ENCODE peak calls at places on chromosomes 7 and 10, in eight cellular contexts. One of them, this sample, is unnamed.

GRCh38 chr7:100580466-100581283 is 5.3 kb downstream of the LRCH4 start:
- DNase-seq in H9: no peak
- DNase-seq in BJ: no peak
- DNase-seq in fibroblast of mammary gland: no peak
- DNase-seq in progenitor cell of endocrine pancreas: no peak
- DNase-seq in endothelial cell: no peak
- DNase-seq in GM20000: no peak
- DNase-seq in AG04450: no peak
- DNase-seq in this sample: no peak

GRCh38 chr10:24552346-24553016 is 171.2 kb downstream of the ARHGAP21 start:
- DNase-seq in GM20000: no peak
- DNase-seq in AG04450: no peak
- DNase-seq in fibroblast of mammary gland: no peak
- DNase-seq in endothelial cell: peak
- DNase-seq in progenitor cell of endocrine pancreas: peak
- DNase-seq in BJ: no peak
- DNase-seq in H9: peak
- DNase-seq in this sample: no peak

GRCh38 chr10:29381230-29381563 is 92.3 kb downstream of the LYZL1 start:
- DNase-seq in progenitor cell of endocrine pancreas: no peak
- DNase-seq in endothelial cell: no peak
- DNase-seq in fibroblast of mammary gland: no peak
- DNase-seq in AG04450: no peak
- DNase-seq in H9: no peak
- DNase-seq in GM20000: no peak
- DNase-seq in BJ: no peak
- DNase-seq in this sample: no peak

GRCh38 chr7:35286422-35286821 is 32.5 kb upstream of the TBX20 start:
- DNase-seq in fibroblast of mammary gland: peak
- DNase-seq in endothelial cell: no peak
- DNase-seq in AG04450: no peak
- DNase-seq in H9: no peak
- DNase-seq in progenitor cell of endocrine pancreas: no peak
- DNase-seq in GM20000: no peak
- DNase-seq in BJ: no peak
- DNase-seq in this sample: no peak

GRCh38 chr10:73601486-73601921 is 10.4 kb upstream of the USP54 start:
- DNase-seq in H9: peak
- DNase-seq in endothelial cell: no peak
- DNase-seq in AG04450: no peak
- DNase-seq in GM20000: no peak
- DNase-seq in progenitor cell of endocrine pancreas: no peak
- DNase-seq in fibroblast of mammary gland: no peak
- DNase-seq in BJ: no peak
- DNase-seq in this sample: no peak

GRCh38 chr10:17219024-17219423 is 9.0 kb upstream of the VIM start:
- DNase-seq in AG04450: no peak
- DNase-seq in H9: no peak
- DNase-seq in endothelial cell: no peak
- DNase-seq in progenitor cell of endocrine pancreas: no peak
- DNase-seq in fibroblast of mammary gland: peak
- DNase-seq in GM20000: no peak
- DNase-seq in BJ: no peak
- DNase-seq in this sample: no peak

GRCh38 chr10:110574420-110574819 is 6.9 kb downstream of the SMC3 start:
- DNase-seq in progenitor cell of endocrine pancreas: no peak
- DNase-seq in fibroblast of mammary gland: no peak
- DNase-seq in H9: no peak
- DNase-seq in GM20000: no peak
- DNase-seq in BJ: no peak
- DNase-seq in endothelial cell: no peak
- DNase-seq in AG04450: no peak
- DNase-seq in this sample: no peak

GRCh38 chr7:143367972-143368371 is 5.5 kb upstream of the FAM131B start:
- DNase-seq in AG04450: no peak
- DNase-seq in fibroblast of mammary gland: no peak
- DNase-seq in progenitor cell of endocrine pancreas: no peak
- DNase-seq in H9: no peak
- DNase-seq in endothelial cell: no peak
- DNase-seq in GM20000: no peak
- DNase-seq in BJ: no peak
- DNase-seq in this sample: no peak

GRCh38 chr10:122294006-122294405 is 22.9 kb downstream of the BTBD16 start:
- DNase-seq in H9: no peak
- DNase-seq in AG04450: no peak
- DNase-seq in BJ: no peak
- DNase-seq in progenitor cell of endocrine pancreas: no peak
- DNase-seq in endothelial cell: no peak
- DNase-seq in fibroblast of mammary gland: no peak
- DNase-seq in GM20000: no peak
- DNase-seq in this sample: no peak

GRCh38 chr7:148662646-148663045 is 36.1 kb upstream of the CUL1 start:
- DNase-seq in endothelial cell: no peak
- DNase-seq in GM20000: no peak
- DNase-seq in AG04450: no peak
- DNase-seq in BJ: no peak
- DNase-seq in progenitor cell of endocrine pancreas: no peak
- DNase-seq in H9: no peak
- DNase-seq in fibroblast of mammary gland: no peak
- DNase-seq in this sample: no peak

GRCh38 chr7:6578114-6579084 is 1.1 kb downstream of the ZDHHC4 start:
- DNase-seq in fibroblast of mammary gland: no peak
- DNase-seq in GM20000: no peak
- DNase-seq in H9: no peak
- DNase-seq in endothelial cell: no peak
- DNase-seq in BJ: no peak
- DNase-seq in AG04450: no peak
- DNase-seq in progenitor cell of endocrine pancreas: no peak
- DNase-seq in this sample: no peak

GRCh38 chr10:62308101-62308500 is 39.5 kb upstream of the RTKN2 start:
- DNase-seq in endothelial cell: no peak
- DNase-seq in GM20000: no peak
- DNase-seq in BJ: no peak
- DNase-seq in H9: no peak
- DNase-seq in fibroblast of mammary gland: no peak
- DNase-seq in AG04450: no peak
- DNase-seq in progenitor cell of endocrine pancreas: no peak
- DNase-seq in this sample: no peak

GRCh38 chr7:101588131-101588935 is 40.8 kb downstream of the MYL10 start:
- DNase-seq in progenitor cell of endocrine pancreas: no peak
- DNase-seq in endothelial cell: no peak
- DNase-seq in GM20000: peak
- DNase-seq in AG04450: no peak
- DNase-seq in BJ: peak
- DNase-seq in fibroblast of mammary gland: no peak
- DNase-seq in H9: no peak
- DNase-seq in this sample: peak

GRCh38 chr7:19117870-19118608 is 603 bp upstream of the TWIST1 start:
- DNase-seq in GM20000: no peak
- DNase-seq in H9: peak
- DNase-seq in progenitor cell of endocrine pancreas: no peak
- DNase-seq in BJ: no peak
- DNase-seq in AG04450: no peak
- DNase-seq in fibroblast of mammary gland: peak
- DNase-seq in endothelial cell: peak
- DNase-seq in this sample: no peak

GRCh38 chr10:29142516-29143314 is 146.2 kb upstream of the LYZL1 start:
- DNase-seq in fibroblast of mammary gland: no peak
- DNase-seq in progenitor cell of endocrine pancreas: no peak
- DNase-seq in BJ: no peak
- DNase-seq in endothelial cell: no peak
- DNase-seq in H9: peak
- DNase-seq in AG04450: no peak
- DNase-seq in GM20000: no peak
- DNase-seq in this sample: no peak

GRCh38 chr10:117462424-117462792 is 80.1 kb upstream of the EMX2 start:
- DNase-seq in AG04450: no peak
- DNase-seq in GM20000: no peak
- DNase-seq in H9: peak
- DNase-seq in fibroblast of mammary gland: no peak
- DNase-seq in endothelial cell: peak
- DNase-seq in progenitor cell of endocrine pancreas: no peak
- DNase-seq in BJ: no peak
- DNase-seq in this sample: no peak

GRCh38 chr7:50608196-50608906 is 43.1 kb upstream of the DDC start:
- DNase-seq in progenitor cell of endocrine pancreas: no peak
- DNase-seq in AG04450: no peak
- DNase-seq in endothelial cell: no peak
- DNase-seq in fibroblast of mammary gland: no peak
- DNase-seq in GM20000: no peak
- DNase-seq in BJ: no peak
- DNase-seq in H9: no peak
- DNase-seq in this sample: no peak

GRCh38 chr10:86871563-86872183 is 85.7 kb downstream of the MMRN2 start:
- DNase-seq in endothelial cell: no peak
- DNase-seq in GM20000: no peak
- DNase-seq in AG04450: no peak
- DNase-seq in H9: peak
- DNase-seq in fibroblast of mammary gland: no peak
- DNase-seq in BJ: no peak
- DNase-seq in progenitor cell of endocrine pancreas: no peak
- DNase-seq in this sample: no peak

GRCh38 chr10:129622736-129623135 is 155.7 kb downstream of the MGMT start:
- DNase-seq in endothelial cell: no peak
- DNase-seq in H9: no peak
- DNase-seq in GM20000: no peak
- DNase-seq in fibroblast of mammary gland: no peak
- DNase-seq in AG04450: peak
- DNase-seq in BJ: no peak
- DNase-seq in progenitor cell of endocrine pancreas: no peak
- DNase-seq in this sample: no peak

GRCh38 chr10:126924180-126924914 is 19.1 kb downstream of the DOCK1 start:
- DNase-seq in H9: no peak
- DNase-seq in endothelial cell: no peak
- DNase-seq in fibroblast of mammary gland: no peak
- DNase-seq in GM20000: no peak
- DNase-seq in progenitor cell of endocrine pancreas: no peak
- DNase-seq in BJ: no peak
- DNase-seq in AG04450: no peak
- DNase-seq in this sample: no peak

GRCh38 chr7:130394421-130395188 is 14.3 kb downstream of the CPA1 start:
- DNase-seq in endothelial cell: no peak
- DNase-seq in GM20000: no peak
- DNase-seq in AG04450: no peak
- DNase-seq in fibroblast of mammary gland: no peak
- DNase-seq in H9: no peak
- DNase-seq in BJ: no peak
- DNase-seq in progenitor cell of endocrine pancreas: no peak
- DNase-seq in this sample: no peak
- TF ChIP-seq CTCF in endothelial cell: no peak
- TF ChIP-seq CTCF in GM20000: no peak
- TF ChIP-seq CTCF in AG04450: no peak
- TF ChIP-seq CTCF in fibroblast of mammary gland: no peak
- TF ChIP-seq CTCF in H9: no peak
- TF ChIP-seq CTCF in BJ: no peak
- TF ChIP-seq CTCF in progenitor cell of endocrine pancreas: no peak
- TF ChIP-seq CTCF in this sample: no peak

DNA sequence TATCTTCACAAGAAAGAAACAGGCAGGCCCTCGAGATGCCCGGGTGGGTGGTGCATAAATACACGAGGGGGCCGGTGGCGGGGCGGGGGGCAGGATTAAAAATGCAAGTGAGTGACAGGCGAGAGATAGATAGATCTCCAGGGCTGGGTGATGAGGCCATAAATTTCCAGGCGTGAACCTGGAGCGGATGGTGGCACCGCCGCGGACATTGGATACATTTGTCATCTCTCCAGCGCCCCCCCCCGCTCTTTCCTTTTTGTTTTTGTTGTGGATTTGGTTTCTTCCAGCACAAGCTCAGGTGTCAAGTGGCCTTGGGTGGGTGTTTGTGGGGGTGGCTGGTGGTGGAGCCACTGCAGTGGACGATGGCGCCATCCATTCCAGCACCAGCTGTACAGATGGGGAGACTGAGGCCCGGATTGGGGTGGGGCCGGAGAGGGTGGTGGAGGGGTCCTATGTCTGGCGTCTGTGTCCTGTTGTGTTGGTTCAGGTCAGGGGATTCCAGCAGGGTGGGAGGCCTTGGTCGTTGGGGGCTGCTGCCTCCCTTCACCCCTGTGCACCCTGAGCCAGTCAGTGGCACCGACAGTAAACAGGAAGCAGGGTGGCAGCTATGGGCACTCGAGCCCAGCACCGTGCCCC is 2.9 kb downstream of the ELFN1 start:
- DNase-seq in BJ: no peak
- DNase-seq in AG04450: no peak
- DNase-seq in progenitor cell of endocrine pancreas: peak
- DNase-seq in fibroblast of mammary gland: no peak
- DNase-seq in endothelial cell: no peak
- DNase-seq in H9: no peak
- DNase-seq in GM20000: no peak
- DNase-seq in this sample: no peak
- TF ChIP-seq CTCF in BJ: no peak
- TF ChIP-seq CTCF in AG04450: no peak
- TF ChIP-seq CTCF in progenitor cell of endocrine pancreas: no peak
- TF ChIP-seq CTCF in fibroblast of mammary gland: no peak
- TF ChIP-seq CTCF in endothelial cell: no peak
- TF ChIP-seq CTCF in H9: no peak
- TF ChIP-seq CTCF in GM20000: no peak
- TF ChIP-seq CTCF in this sample: no peak

DNA sequence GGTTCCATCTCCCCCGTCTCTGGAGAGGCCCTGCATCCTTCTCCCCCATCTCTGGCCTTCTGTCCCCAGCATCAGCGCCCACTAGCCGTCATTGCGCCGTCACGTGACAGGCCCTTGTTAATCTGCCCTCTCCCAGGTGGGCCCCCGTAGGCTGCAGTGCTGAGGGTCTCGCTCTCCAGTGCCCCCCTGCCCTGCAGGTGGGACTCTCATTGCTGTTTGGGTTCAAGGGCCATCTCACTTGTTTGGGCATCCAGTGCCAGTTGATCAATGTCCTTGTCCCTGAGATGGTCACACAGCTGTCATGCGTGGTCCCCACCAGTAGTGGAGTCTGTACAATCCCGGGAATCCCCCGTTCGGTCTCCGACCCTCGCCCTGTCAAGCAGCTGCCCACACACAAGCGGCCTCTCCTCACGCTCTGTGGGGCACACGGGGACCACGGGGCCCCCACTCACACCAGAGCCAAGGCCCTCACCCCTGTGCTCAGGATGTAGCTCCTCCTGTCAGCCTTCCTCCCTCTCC is 114.0 kb downstream of the INPP5A start:
- DNase-seq in progenitor cell of endocrine pancreas: no peak
- DNase-seq in GM20000: no peak
- DNase-seq in BJ: no peak
- DNase-seq in H9: no peak
- DNase-seq in AG04450: no peak
- DNase-seq in endothelial cell: no peak
- DNase-seq in fibroblast of mammary gland: no peak
- DNase-seq in this sample: no peak
- TF ChIP-seq CTCF in progenitor cell of endocrine pancreas: no peak
- TF ChIP-seq CTCF in GM20000: no peak
- TF ChIP-seq CTCF in BJ: no peak
- TF ChIP-seq CTCF in H9: no peak
- TF ChIP-seq CTCF in AG04450: no peak
- TF ChIP-seq CTCF in endothelial cell: no peak
- TF ChIP-seq CTCF in fibroblast of mammary gland: no peak
- TF ChIP-seq CTCF in this sample: no peak

GRCh38 chr10:83654689-83655088 is 484.6 kb upstream of the GHITM start:
- DNase-seq in fibroblast of mammary gland: no peak
- DNase-seq in progenitor cell of endocrine pancreas: no peak
- DNase-seq in H9: no peak
- DNase-seq in GM20000: no peak
- DNase-seq in AG04450: no peak
- DNase-seq in BJ: no peak
- DNase-seq in endothelial cell: no peak
- DNase-seq in this sample: no peak

GRCh38 chr10:83656924-83657323 is 482.4 kb upstream of the GHITM start:
- DNase-seq in fibroblast of mammary gland: no peak
- DNase-seq in endothelial cell: no peak
- DNase-seq in BJ: no peak
- DNase-seq in GM20000: no peak
- DNase-seq in progenitor cell of endocrine pancreas: no peak
- DNase-seq in H9: no peak
- DNase-seq in AG04450: no peak
- DNase-seq in this sample: no peak

GRCh38 chr10:83657487-83657886 is 481.8 kb upstream of the GHITM start:
- DNase-seq in BJ: no peak
- DNase-seq in fibroblast of mammary gland: no peak
- DNase-seq in GM20000: no peak
- DNase-seq in progenitor cell of endocrine pancreas: no peak
- DNase-seq in AG04450: no peak
- DNase-seq in H9: no peak
- DNase-seq in endothelial cell: no peak
- DNase-seq in this sample: no peak
- TF ChIP-seq CTCF in BJ: no peak
- TF ChIP-seq CTCF in fibroblast of mammary gland: no peak
- TF ChIP-seq CTCF in GM20000: no peak
- TF ChIP-seq CTCF in progenitor cell of endocrine pancreas: no peak
- TF ChIP-seq CTCF in AG04450: no peak
- TF ChIP-seq CTCF in H9: no peak
- TF ChIP-seq CTCF in endothelial cell: no peak
- TF ChIP-seq CTCF in this sample: no peak

This sample was measured in GM13977.